ENCODE peak calls at places on chromosomes 11 and 22, in four cellular contexts. N is H1, H is HepG2, L is GM12878. Q is an unnamed sample.

GRCh38 chr22:35411112-35411511 is 11.2 kb downstream of the MCM5 start:
- DNase-seq in N (no peak), H (no peak), L (peak; percentile 67), Q (no peak)

GRCh38 chr11:74182635-74183034 is 11.5 kb downstream of the PPME1 start:
- DNase-seq in N (no peak), H (no peak), L (no peak), Q (no peak)

GRCh38 chr11:17428261-17428660 is 39.8 kb upstream of the KCNJ11 start:
- DNase-seq in N (no peak), H (no peak), L (no peak), Q (no peak)

GRCh38 chr11:69155302-69156198 is at the start of gene SMIM38:
- DNase-seq in N (no peak), H (no peak), L (peak; percentile 47), Q (no peak)

GRCh38 chr11:62689421-62690183 is at the start of gene LRRN4CL:
- DNase-seq in N (no peak), H (no peak), L (no peak), Q (no peak)

GRCh38 chr11:68215524-68216170 is 2.6 kb upstream of the KMT5B start:
- DNase-seq in N (no peak), H (no peak), L (no peak), Q (no peak)

GRCh38 chr11:89267660-89268302 is 90.1 kb downstream of the TYR start:
- DNase-seq in N (no peak), H (no peak), L (no peak), Q (no peak)

GRCh38 chr22:31943206-31943975 is 944 bp upstream of the YWHAH start:
- DNase-seq in N (no peak), H (no peak), L (no peak), Q (no peak)

GRCh38 chr11:120501440-120501839 is 10.1 kb upstream of the GRIK4 start:
- DNase-seq in N (no peak), H (no peak), L (no peak), Q (no peak)

GRCh38 chr22:43308451-43309235 is 34.5 kb downstream of the SCUBE1 start:
- DNase-seq in N (no peak), H (no peak), L (no peak), Q (no peak)

GRCh38 chr11:114846040-114846791 is 167.9 kb downstream of the NXPE2 start:
- DNase-seq in N (no peak), H (no peak), L (no peak), Q (no peak)

GRCh38 chr11:1931791-1932480 is 12.4 kb downstream of the TNNT3 start:
- DNase-seq in N (no peak), H (no peak), L (no peak), Q (no peak)

GRCh38 chr11:60482361-60482760 is 10.2 kb upstream of the MS4A12 start:
- DNase-seq in N (no peak), H (no peak), L (no peak), Q (no peak)

GRCh38 chr11:35917676-35918075 is 26.2 kb upstream of the LDLRAD3 start:
- DNase-seq in N (no peak), H (no peak), L (no peak), Q (no peak)

GRCh38 chr11:9386086-9386485 is 1.6 kb downstream of the IPO7 start:
- DNase-seq in N (no peak), H (no peak), L (no peak), Q (no peak)

GRCh38 chr11:94740975-94741707 is 27.0 kb upstream of the AMOTL1 start:
- DNase-seq in N (peak; percentile 62), H (peak; percentile 41), L (no peak), Q (peak; percentile 44)

GRCh38 chr11:86579406-86579731 is 93.0 kb downstream of the ME3 start:
- DNase-seq in N (no peak), H (no peak), L (no peak), Q (no peak)

GRCh38 chr11:71946144-71946571 is 17.3 kb downstream of the RNF121 start:
- DNase-seq in N (no peak), H (peak; percentile 22), L (no peak), Q (no peak)

GRCh38 chr22:41447435-41448188 is 1.0 kb upstream of the TOB2 start:
- DNase-seq in N (peak; percentile 78), H (peak; percentile 73), L (no peak), Q (peak; percentile 18)

GRCh38 chr11:93113824-93114223 is 84.0 kb downstream of the SLC36A4 start:
- DNase-seq in N (peak; percentile 56), H (no peak), L (no peak), Q (no peak)

GRCh38 chr22:28799125-28799833 is 1.1 kb downstream of the XBP1 start:
- DNase-seq in N (no peak), H (peak; percentile 70), L (no peak), Q (no peak)

GRCh38 chr11:67662806-67663514 is 11.5 kb downstream of the ALDH3B2 start:
- DNase-seq in N (no peak), H (no peak), L (no peak), Q (no peak)

GRCh38 chr22:28442951-28443876 is 236.4 kb downstream of the TTC28 start:
- DNase-seq in N (peak; percentile 54), H (peak; percentile 20), L (no peak), Q (peak; percentile 42)

GRCh38 chr11:113840932-113841664 is 34.3 kb downstream of the USP28 start:
- DNase-seq in N (no peak), H (no peak), L (no peak), Q (no peak)

GRCh38 chr11:126419801-126420729 is 64.6 kb downstream of the ST3GAL4 start:
- DNase-seq in N (no peak), H (no peak), L (peak; percentile 60), Q (no peak)

GRCh38 chr22:44201556-44202129 is 20.9 kb downstream of the PARVG start:
- DNase-seq in N (no peak), H (no peak), L (no peak), Q (no peak)

GRCh38 chr11:72781313-72782080 is 12.3 kb downstream of the STARD10 start:
- DNase-seq in N (peak; percentile 63), H (no peak), L (no peak), Q (no peak)

GRCh38 chr11:112533682-112534081 is 273.0 kb upstream of the PLET1 start:
- DNase-seq in N (no peak), H (no peak), L (no peak), Q (no peak)

GRCh38 chr11:100716848-100717247 is 29.8 kb downstream of the ARHGAP42 start:
- DNase-seq in N (no peak), H (no peak), L (no peak), Q (no peak)

GRCh38 chr11:100715163-100715792 is 28.2 kb downstream of the ARHGAP42 start:
- DNase-seq in N (no peak), H (no peak), L (no peak), Q (no peak)

GRCh38 chr11:100719362-100719761 is 32.3 kb downstream of the ARHGAP42 start:
- DNase-seq in N (no peak), H (no peak), L (no peak), Q (peak; percentile 59)

GRCh38 chr11:100719809-100720221 is 32.7 kb downstream of the ARHGAP42 start:
- DNase-seq in N (no peak), H (no peak), L (no peak), Q (peak; percentile 39)
- TF ChIP-seq SUZ12 in N (no peak), H (no peak), L (no peak), Q (no peak)

DNA sequence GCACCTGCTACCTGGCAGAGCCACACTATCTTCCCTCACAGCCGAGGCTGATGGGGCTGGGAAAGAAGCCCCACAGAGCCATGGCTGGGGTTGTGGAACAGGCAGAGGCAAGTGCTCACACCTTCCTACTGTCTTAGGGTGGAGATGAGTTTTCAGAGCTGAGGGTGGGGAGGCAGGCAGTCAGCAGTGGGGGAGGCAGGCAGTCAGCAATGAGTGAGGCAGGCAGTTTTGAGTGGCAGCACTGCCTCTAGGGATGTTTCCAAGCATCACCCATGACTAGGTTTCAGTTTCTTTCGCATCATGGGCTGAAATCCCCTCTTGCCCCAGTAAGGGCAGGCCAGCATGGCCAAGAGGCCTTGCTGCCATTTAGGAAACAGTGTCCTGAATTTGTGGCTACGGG is 41.6 kb upstream of the NTM start:
- DNase-seq in N (no peak), H (no peak), L (no peak), Q (no peak)
- TF ChIP-seq ZNF274 in N (no peak), H (no peak), L (no peak), Q (no peak)

DNA sequence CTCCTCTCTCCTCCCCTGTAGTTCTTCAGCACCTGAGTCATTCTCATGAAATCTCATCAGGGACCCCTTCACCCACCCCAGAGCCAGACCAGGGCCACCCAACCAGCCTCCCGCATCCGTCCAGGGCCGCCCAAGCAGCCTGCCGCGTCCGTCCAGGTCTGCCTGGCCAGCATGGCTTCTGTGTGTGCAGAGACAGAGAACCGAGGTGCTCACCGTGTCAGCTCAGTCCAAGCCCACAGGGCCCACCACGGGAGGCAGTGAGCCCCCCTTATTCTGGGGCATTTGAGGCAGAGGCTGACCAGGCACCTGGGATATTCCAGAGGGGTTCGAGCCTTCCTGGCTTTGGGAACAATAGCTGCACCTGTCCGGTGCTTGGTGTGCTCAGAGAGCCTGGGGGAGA is 1117.3 kb downstream of the BRD1 start:
- DNase-seq in N (no peak), H (no peak), L (no peak), Q (no peak)
- TF ChIP-seq SUZ12 in N (no peak), H (no peak), L (no peak), Q (no peak)

DNA sequence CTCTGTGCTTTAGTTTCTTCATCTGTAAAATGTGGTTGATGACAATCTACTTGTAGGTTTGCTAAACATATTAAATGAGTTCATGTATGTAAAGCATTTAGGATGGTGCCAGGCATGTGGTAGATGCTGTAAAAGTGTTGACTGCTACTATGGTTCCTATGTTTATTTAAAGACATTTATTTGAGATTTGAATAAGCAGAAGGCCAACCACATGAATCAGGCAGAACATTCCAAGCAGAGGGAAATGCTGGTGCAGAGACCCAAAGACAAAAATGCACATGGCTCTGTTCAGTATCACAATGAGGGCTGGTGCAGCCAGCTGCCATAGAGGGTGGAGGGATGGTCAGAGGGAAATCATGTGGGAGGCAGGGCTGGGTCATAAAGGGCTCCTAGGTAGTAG is 156.1 kb upstream of the PDGFD start:
- DNase-seq in N (no peak), H (no peak), L (no peak), Q (no peak)
- TF ChIP-seq ZNF274 in N (no peak), H (no peak), L (no peak), Q (no peak)

DNA sequence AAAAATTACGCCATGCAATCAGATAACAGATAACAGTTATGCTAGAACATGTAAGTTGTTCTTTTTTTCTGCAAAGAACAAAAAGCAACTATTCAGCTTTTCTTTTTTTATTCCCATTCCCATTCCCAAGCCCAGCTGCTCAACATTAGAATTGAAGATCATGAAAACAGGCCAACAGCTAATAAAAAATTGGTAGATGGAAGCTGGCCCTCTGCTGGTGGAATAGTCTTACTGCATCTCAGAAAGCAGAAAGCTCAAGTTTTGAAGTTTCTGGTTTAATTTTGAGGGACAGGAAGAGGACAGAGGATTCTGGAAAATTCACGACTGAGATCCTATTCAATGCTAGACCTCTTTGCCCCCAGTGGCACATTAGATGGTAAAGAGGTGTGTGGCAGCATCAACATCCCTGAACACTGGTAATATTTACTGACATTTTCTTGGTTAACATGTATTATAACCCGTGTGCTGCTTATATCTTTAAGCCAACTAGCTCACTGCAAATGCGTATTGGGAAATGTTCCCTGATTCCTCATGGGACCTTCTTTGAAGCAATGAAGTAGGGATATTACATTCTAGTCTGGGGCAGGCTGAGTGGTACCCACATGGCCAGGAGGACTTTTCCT is 591.2 kb downstream of the OPCML start:
- DNase-seq in N (no peak), H (no peak), L (no peak), Q (no peak)
- TF ChIP-seq SUZ12 in N (no peak), H (no peak), L (no peak), Q (no peak)

DNA sequence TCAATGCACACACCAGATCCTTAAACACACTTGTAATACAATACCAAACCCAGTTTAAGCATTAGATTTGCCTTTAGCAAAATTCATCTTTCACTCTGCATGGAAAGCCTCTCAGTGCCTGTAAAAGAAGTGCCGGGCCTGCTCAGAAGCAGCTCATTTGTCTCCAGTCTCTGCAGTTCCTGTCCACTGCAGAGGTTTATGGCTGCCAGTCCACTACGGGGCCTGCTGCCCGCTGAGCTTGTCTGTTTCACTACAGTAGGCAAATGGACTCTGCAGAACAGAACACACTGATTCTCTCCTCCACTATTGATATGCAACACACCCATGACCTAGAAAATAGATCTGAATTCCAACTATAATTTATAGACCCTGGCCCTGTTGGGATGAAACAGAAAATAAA is 416.6 kb upstream of the TENM4 start:
- DNase-seq in N (no peak), H (no peak), L (no peak), Q (no peak)
- TF ChIP-seq ZNF274 in N (no peak), H (no peak), L (no peak), Q (no peak)

Q was measured in NT2/D1.